ENCODE peak calls at places on chromosomes 16 and 17, in four cellular contexts. M, Y, I and T are unnamed samples.
A peak's percentile ranks its signal among the peaks of the same experiment; 100 is the strongest.

GRCh38 chr17:199806-200603 is 18.6 kb upstream of the DOC2B start:
- DNase-seq in M (no peak), Y (no peak), I (no peak), T (no peak)

GRCh38 chr17:70050931-70051330 is 24.1 kb upstream of the KCNJ16 start:
- DNase-seq in M (no peak), Y (no peak), I (no peak), T (no peak)

GRCh38 chr16:70656712-70657263 is 10.4 kb downstream of the IL34 start:
- DNase-seq in M (no peak), Y (no peak), I (no peak), T (no peak)

GRCh38 chr16:65202461-65202860 is 80.6 kb upstream of the CDH11 start:
- DNase-seq in M (no peak), Y (no peak), I (no peak), T (no peak)

GRCh38 chr16:3902731-3903130 is 22.2 kb upstream of the CREBBP start:
- DNase-seq in M (no peak), Y (no peak), I (no peak), T (no peak)

GRCh38 chr17:49146620-49147306 is 14.2 kb downstream of the B4GALNT2 start:
- DNase-seq in M (no peak), Y (no peak), I (peak; percentile 96), T (peak; percentile 92)

GRCh38 chr17:68398731-68399637 is 58.3 kb downstream of the WIPI1 start:
- DNase-seq in M (peak; percentile 61), Y (peak; percentile 62), I (no peak), T (no peak)

GRCh38 chr16:4839942-4840341 is 7.1 kb downstream of the GLYR1 start:
- DNase-seq in M (no peak), Y (no peak), I (no peak), T (no peak)

GRCh38 chr17:46733837-46734516 is 84.5 kb downstream of the WNT3 start:
- DNase-seq in M (no peak), Y (no peak), I (no peak), T (no peak)

GRCh38 chr17:58156839-58157803 is 8.9 kb downstream of the OR4D1 start:
- DNase-seq in M (peak; percentile 37), Y (peak; percentile 62), I (no peak), T (no peak)

DNA sequence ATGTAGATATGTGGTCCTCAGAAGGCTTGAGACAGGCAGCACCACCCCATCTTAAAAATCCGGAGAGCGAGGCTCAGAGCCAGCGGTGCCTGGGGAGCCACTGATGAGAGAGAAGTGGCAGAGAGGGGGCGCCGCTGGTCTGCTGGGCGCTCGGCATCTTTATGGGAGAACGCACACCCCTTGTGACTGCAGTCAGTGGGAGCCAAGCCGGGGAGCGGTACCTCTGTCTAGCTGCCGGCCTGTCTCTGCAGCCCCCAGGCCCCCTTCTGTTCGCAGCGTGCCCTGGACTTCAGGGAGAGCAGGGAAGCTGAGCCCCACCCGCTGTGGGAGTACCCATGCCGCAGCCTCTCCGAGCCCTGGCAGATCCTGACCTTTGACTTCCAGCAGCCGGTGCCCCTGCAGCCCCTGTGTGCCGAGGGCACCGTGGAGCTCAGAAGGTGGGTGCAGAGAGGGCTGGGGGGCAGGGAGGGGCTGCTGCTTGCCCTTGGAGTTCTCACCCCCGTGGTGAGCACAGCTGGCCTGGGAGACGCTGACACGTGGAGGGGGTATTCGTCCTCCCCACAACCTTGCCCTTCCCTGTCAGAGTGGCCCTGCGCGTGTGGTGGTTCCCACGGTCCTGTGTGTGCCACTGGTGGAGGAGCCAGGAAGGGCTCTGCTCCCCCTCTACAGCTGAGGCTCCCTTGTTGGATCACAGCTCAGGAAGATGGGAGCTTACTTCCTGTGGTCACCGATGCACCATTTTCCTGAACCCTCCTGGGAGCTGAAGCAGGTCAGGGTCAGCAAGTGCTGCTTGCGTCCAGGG is 44.8 kb downstream of the PRMT7 start:
- DNase-seq in M (no peak), Y (no peak), I (no peak), T (no peak)
- TF ChIP-seq CTCF in M (no peak), Y (no peak), I (peak; percentile 12), T (peak; percentile 18)

GRCh38 chr17:47952181-47953021 is 5.3 kb downstream of the PRR15L start:
- DNase-seq in M (peak; percentile 49), Y (no peak), I (no peak), T (no peak)
- TF ChIP-seq CTCF in M (no peak), Y (no peak), I (no peak), T (no peak)

GRCh38 chr16:88863426-88863825 is 3.0 kb downstream of the PABPN1L start:
- DNase-seq in M (no peak), Y (no peak), I (no peak), T (no peak)
- TF ChIP-seq CTCF in M (no peak), Y (no peak), I (no peak), T (no peak)

DNA sequence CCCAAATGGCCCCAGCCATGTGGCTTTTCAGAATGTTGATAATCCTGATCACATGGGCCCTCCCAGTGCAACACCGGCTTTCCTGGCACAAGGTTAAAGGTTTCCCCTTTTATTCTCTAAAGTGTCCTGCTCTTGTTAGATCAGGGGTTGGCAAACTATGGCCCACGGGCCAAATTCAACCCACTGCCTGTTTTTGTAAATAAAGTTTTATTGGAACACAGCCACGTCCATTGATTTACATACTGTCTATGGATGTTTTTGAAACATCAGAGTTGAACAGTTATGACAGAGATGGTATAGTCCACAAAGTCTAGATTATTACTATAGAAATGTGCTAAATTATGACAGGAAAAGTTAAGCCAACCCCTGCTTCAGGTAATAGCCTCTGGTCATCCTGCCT is 157.3 kb downstream of the ZFHX3 start:
- DNase-seq in M (no peak), Y (no peak), I (no peak), T (no peak)
- TF ChIP-seq CTCF in M (no peak), Y (no peak), I (no peak), T (no peak)

DNA sequence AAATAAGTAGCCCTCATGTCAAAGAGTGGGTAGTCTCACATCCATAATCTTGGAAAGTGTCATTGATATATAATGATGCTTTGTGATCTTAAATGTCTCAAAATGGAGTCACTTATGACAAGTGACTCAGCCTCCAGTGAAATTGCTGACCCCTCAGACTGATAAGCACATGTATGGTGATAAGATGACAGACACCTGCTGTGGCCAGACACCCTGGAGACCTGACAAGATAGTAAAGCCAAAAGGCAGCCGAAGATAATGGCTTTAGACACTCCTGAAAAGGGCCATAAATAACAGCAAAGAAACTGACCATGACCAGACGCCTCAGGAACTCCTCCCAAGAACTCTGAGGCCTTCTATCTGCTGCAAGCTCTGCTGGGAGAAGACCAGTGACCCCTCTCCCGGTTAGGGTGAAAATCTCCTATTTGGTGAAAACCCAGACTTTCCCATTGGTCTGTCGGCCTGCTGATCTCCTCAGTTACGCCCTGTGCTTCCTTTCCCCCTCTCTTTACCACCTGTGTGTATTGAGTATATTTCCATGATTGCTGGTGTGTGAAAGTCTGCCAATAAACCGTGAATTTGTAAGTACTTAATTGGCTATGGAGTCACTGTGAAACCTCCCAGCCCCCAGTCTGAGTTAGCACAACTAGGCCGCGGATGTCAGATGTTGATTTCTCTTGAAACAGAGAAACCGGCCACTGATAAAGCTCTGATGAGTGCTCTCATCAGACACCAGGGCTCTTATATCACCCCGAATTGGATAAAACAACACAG is 226.7 kb upstream of the MYOCD start:
- DNase-seq in M (no peak), Y (peak; percentile 15), I (no peak), T (no peak)
- TF ChIP-seq CTCF in M (no peak), Y (no peak), I (no peak), T (no peak)

GRCh38 chr16:24572069-24572468 is 32.7 kb downstream of the RBBP6 start:
- DNase-seq in M (no peak), Y (no peak), I (no peak), T (no peak)

GRCh38 chr16:24577167-24577566 is 37.8 kb downstream of the RBBP6 start:
- DNase-seq in M (no peak), Y (no peak), I (no peak), T (no peak)

GRCh38 chr16:24568392-24568791 is 29.0 kb downstream of the RBBP6 start:
- DNase-seq in M (no peak), Y (no peak), I (no peak), T (no peak)

DNA sequence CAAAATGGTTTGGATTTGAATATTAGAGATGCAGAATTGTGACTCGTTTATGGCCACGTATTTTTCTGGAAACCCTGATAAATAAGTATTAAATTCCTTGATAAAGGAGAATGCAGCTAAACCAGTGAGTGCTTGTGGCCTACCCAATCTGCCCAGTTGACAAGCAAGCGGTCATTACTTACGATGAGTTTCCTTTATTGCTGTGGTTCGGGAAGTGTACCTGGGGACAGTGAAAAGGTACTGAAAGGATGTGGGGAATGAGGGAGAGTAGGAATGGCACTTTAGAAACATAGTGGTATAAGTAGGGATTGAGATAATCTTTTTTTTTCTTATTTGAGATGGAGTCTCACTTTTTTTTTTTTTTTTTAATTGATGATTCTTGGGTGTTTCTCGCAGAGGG is 33.8 kb downstream of the RBBP6 start:
- DNase-seq in M (no peak), Y (no peak), I (no peak), T (no peak)
- TF ChIP-seq CTCF in M (no peak), Y (no peak), I (no peak), T (no peak)

DNA sequence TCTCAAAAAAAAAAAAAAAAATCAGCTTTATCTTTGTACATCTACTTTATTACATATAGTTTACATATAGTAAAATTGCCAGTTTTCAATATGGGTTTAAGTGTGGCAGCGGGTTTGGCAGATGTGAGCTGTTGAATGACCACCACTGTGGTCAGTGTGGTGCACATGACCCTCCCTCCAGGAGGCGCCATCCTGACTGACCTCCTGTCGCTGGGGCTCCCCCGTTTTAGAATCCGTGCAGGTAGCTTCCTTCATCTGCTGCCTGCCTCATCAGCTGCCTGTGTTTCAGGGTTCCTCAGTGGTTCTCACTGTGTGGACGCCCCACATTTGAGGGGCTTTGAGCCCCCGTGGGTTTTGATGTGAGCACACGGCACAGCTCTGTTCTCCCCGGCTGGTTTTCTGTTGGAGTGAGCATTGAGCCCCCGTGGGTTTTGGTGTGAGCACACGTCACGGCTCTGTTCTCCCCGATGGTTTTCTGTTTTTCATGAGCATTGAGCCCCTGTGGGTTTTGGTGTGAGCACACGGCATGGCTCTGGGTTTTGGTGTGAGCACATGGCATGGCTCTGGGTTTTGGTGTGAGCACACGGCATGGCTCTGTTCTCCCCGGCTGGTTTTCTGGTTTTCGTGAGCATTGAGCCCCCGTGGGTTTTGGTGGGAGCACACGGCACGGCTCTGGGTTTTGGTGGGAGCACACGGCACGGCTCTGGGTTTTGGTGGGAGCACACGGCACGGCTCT is 57.9 kb upstream of the ZNF750 start:
- DNase-seq in M (no peak), Y (no peak), I (no peak), T (no peak)
- TF ChIP-seq CTCF in M (no peak), Y (no peak), I (peak; percentile 9), T (no peak)

DNA sequence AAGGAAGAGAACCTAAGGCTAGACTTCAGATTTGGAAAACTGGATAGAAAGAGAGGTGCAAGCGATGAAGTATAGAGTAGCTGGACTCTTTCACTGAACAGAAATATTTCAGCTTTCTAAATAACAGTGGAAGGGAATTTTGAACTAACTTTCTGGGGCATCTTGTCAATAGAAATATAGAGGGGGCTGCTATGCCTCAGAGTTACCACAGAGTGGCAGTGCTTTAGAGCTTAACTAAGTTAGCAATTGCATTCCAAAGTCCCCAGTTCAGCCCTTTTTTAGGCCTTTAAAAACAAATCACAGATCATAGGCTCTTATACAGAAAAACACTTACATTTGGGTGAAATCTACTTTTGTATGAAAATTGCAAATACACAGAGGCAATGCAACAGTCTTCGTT is 154.2 kb upstream of the CDH8 start:
- DNase-seq in M (no peak), Y (peak; percentile 12), I (no peak), T (peak; percentile 1)
- TF ChIP-seq CTCF in M (no peak), Y (peak; percentile 81), I (no peak), T (peak; percentile 80)

DNA sequence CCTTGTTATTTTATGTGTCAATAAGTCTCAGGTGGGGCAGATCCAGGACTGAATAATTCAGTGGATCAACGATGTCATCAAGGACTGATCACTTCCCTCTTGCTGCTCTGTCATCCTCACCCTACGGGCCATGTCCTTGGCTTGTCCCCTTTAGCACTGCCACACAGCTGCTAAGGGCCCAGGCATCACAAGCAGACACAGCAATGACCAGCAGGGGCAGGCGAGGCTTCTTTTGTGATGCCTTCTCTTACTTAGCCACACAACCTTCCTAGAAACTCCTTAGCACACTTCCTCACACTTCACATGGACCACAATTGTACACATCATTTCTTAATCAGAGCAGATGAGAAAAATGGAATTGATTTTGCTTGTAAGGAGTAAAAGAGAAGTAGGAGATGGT is 356.3 kb upstream of the SOX9 start:
- DNase-seq in M (no peak), Y (peak; percentile 30), I (no peak), T (no peak)
- TF ChIP-seq CTCF in M (no peak), Y (peak; percentile 56), I (peak; percentile 40), T (peak; percentile 46)